ENCODE peak calls at places on chromosomes 12 and 14, in five cellular contexts. X is heart right ventricle; I is Karpas-422; H is cardiac muscle cell; A is CD4-positive, alpha-beta memory T cell. L is an unnamed sample. For H3K9me3, the result is how much of the 10 kb centered on the place peaks cover.

GRCh38 chr14:99350751-99351150 is 78.8 kb upstream of the BCL11B start:
- DNase-seq in X (no peak), I (no peak), H (no peak), A (no peak), L (no peak)

GRCh38 chr12:89947437-89948265 is 239.0 kb upstream of the ATP2B1 start:
- DNase-seq in X (no peak), I (no peak), H (peak), A (no peak), L (peak)

GRCh38 chr14:102795060-102795925 is 18.0 kb downstream of the TRAF3 start:
- DNase-seq in X (peak), I (peak), H (peak), A (peak), L (peak)

GRCh38 chr14:89422952-89423345 is 5.9 kb upstream of the FOXN3 start:
- DNase-seq in X (no peak), I (no peak), H (no peak), A (no peak), L (no peak)

GRCh38 chr12:2690348-2691000 is 104.3 kb upstream of the FKBP4 start:
- DNase-seq in X (no peak), I (no peak), H (no peak), A (no peak), L (no peak)

GRCh38 chr12:101743242-101743641 is 4.0 kb upstream of the SYCP3 start:
- DNase-seq in X (no peak), I (no peak), H (no peak), A (no peak), L (no peak)

GRCh38 chr12:47993491-47993890 is 10.8 kb downstream of the COL2A1 start:
- DNase-seq in X (no peak), I (no peak), H (no peak), A (no peak), L (no peak)

GRCh38 chr12:77940011-77940423 is 109.3 kb downstream of the NAV3 start:
- DNase-seq in X (no peak), I (no peak), H (peak), A (no peak), L (no peak)

GRCh38 chr14:22184157-22185025 is 404.6 kb downstream of the DAD1 start:
- DNase-seq in X (no peak), I (no peak), H (no peak), A (no peak), L (no peak)

GRCh38 chr12:76623929-76624328 is 64.4 kb upstream of the OSBPL8 start:
- DNase-seq in X (no peak), I (no peak), H (peak), A (no peak), L (peak)

GRCh38 chr12:122052285-122052684 is 26.3 kb upstream of the MLXIP start:
- DNase-seq in X (no peak), I (no peak), H (peak), A (no peak), L (no peak)

GRCh38 chr12:12786371-12786715 is 884 bp downstream of the APOLD1 start:
- DNase-seq in X (no peak), I (no peak), H (peak), A (no peak), L (no peak)

GRCh38 chr12:12788675-12789368 is 3.4 kb downstream of the APOLD1 start:
- DNase-seq in X (peak), I (peak), H (peak), A (peak), L (peak)

GRCh38 chr12:12790956-12791355 is 5.5 kb downstream of the APOLD1 start:
- DNase-seq in X (no peak), I (no peak), H (no peak), A (no peak), L (no peak)

GRCh38 chr12:12786716-12787601 is 1.5 kb downstream of the APOLD1 start:
- DNase-seq in X (peak), I (peak), H (peak), A (peak), L (peak)

GRCh38 chr12:12788131-12788530 is 2.7 kb downstream of the APOLD1 start:
- DNase-seq in X (no peak), I (no peak), H (no peak), A (no peak), L (no peak)
- H3K4me3 ChIP-seq in X (peak), I (no peak), H (no peak), A (no peak), L (no peak)

DNA sequence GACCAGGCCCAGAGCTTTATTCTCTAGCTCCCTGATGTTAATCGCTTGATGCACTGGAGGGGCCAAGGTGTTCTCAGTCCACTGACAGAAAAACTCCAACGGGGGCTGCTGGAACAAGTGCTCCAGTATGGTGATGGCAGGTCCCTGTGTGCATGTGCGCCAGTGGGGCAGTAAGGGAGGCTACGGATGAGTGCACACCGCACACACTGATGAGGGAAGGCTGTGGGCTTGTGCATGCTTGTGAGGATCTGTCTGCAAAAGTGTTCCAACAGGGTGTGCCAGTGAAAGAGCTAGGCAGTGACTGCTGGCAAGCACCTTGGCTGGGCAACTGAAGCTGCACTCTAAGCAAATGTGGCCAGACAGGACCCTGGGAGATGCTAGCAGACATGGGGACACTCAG is 229.7 kb upstream of the FOXG1 start:
- DNase-seq in X (no peak), I (no peak), H (no peak), A (no peak), L (no peak)
- H3K9me3 ChIP-seq in X (under half), I (half or more), H (under half), A (under half), L (under half)

GRCh38 chr12:110679201-110679600 is 9.7 kb downstream of the HVCN1 start:
- DNase-seq in X (no peak), I (no peak), H (no peak), A (no peak), L (no peak)
- H3K4me3 ChIP-seq in X (no peak), I (no peak), H (no peak), A (no peak), L (no peak)

GRCh38 chr14:106788534-106788933 is 1262.2 kb downstream of the TMEM121 start:
- DNase-seq in X (no peak), I (no peak), H (no peak), A (no peak), L (no peak)
- H3K9me3 ChIP-seq in X (under half), I (under half), H (under half), A (under half), L (under half)

GRCh38 chr12:16346931-16347330 is 514 bp upstream of the MGST1 start:
- DNase-seq in X (no peak), I (no peak), H (no peak), A (no peak), L (no peak)
- H3K4me3 ChIP-seq in X (peak), I (no peak), H (peak), A (no peak), L (no peak)

GRCh38 chr14:85301506-85301905 is 228.4 kb upstream of the FLRT2 start:
- DNase-seq in X (no peak), I (no peak), H (no peak), A (no peak), L (no peak)
- H3K9me3 ChIP-seq in X (under half), I (under half), H (under half), A (under half), L (under half)

DNA sequence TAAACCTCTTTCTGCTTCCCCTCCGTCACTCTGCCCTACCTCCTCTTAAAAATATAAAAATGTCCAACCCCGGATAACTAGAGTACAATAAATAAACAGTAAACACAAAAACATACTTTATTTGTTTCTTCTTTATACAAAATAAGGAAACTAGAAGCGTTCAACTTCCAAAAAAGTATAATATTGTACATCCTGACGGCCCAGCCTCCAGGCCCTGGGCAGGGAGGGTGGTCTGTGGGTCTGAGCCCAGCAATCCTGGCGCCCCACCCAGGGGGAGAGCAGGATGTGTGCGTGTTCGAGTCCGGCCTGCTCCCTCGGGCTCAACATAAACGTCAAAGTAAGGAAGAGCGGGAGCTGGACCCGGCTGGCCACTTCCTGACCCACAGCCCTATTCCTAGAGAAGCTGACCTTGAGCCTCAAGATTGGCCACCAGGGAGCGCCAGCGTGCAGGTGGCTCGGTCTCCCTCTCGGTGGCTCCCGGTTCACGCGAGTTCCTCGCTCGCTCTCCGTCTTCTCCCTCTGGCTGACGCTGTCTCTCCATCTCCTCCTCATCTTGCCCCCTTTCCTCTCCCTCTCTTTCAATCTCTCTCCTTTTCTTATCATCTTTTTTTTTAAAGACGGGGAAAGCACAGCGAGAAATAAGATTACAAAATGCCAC is 9.4 kb downstream of the LHX5 start:
- DNase-seq in X (peak), I (peak), H (peak), A (peak), L (peak)
- H3K4me3 ChIP-seq in X (peak), I (no peak), H (peak), A (no peak), L (no peak)

GRCh38 chr12:127230843-127231260 is 1036.1 kb upstream of the TMEM132C start:
- DNase-seq in X (no peak), I (no peak), H (peak), A (no peak), L (no peak)
- H3K9me3 ChIP-seq in X (under half), I (under half), H (under half), A (under half), L (under half)